ENCODE peak calls at places on chromosome 11, in four cellular contexts. F is SK-N-SH, M is GM12878, T is H1. V is an unnamed sample.

GRCh38 chr11:71206186-71206585 is 46.2 kb downstream of the SHANK2 start:
- DNase-seq in F (no peak), M (no peak), T (no peak), V (no peak)

GRCh38 chr11:47538741-47539575 is 14.0 kb downstream of the CELF1 start:
- DNase-seq in F (no peak), M (no peak), T (no peak), V (no peak)

GRCh38 chr11:119701591-119702260 is 27.3 kb downstream of the NECTIN1 start:
- DNase-seq in F (peak; percentile 88), M (no peak), T (no peak), V (no peak)

GRCh38 chr11:3904228-3904627 is 48.8 kb downstream of the STIM1 start:
- DNase-seq in F (no peak), M (no peak), T (no peak), V (no peak)

GRCh38 chr11:122784325-122785155 is 53.8 kb upstream of the CRTAM start:
- DNase-seq in F (no peak), M (no peak), T (no peak), V (no peak)

GRCh38 chr11:60251485-60252207 is 8.7 kb upstream of the MS4A4E start:
- DNase-seq in F (peak; percentile 2), M (peak; percentile 59), T (no peak), V (peak; percentile 35)

GRCh38 chr11:10931761-10932700 is 74.2 kb upstream of the ZBED5 start:
- DNase-seq in F (no peak), M (no peak), T (peak; percentile 71), V (no peak)

GRCh38 chr11:46249103-46249942 is 28.1 kb upstream of the CREB3L1 start:
- DNase-seq in F (no peak), M (no peak), T (no peak), V (peak; percentile 50)

GRCh38 chr11:16669799-16670415 is 68.5 kb upstream of the C11orf58 start:
- DNase-seq in F (no peak), M (no peak), T (no peak), V (no peak)

GRCh38 chr11:130151196-130151595 is 8.4 kb upstream of the ST14 start:
- DNase-seq in F (no peak), M (no peak), T (no peak), V (no peak)

GRCh38 chr11:13249177-13249576 is 28.4 kb upstream of the BMAL1 start:
- DNase-seq in F (no peak), M (no peak), T (no peak), V (no peak)

GRCh38 chr11:90747057-90747456 is 524.2 kb upstream of the CHORDC1 start:
- DNase-seq in F (no peak), M (no peak), T (no peak), V (no peak)

GRCh38 chr11:134120143-134120850 is 51.4 kb downstream of the JAM3 start:
- DNase-seq in F (no peak), M (no peak), T (no peak), V (no peak)

GRCh38 chr11:83364500-83365059 is 78.4 kb upstream of the CCDC90B start:
- DNase-seq in F (no peak), M (no peak), T (no peak), V (no peak)

GRCh38 chr11:61919113-61919840 is 1.9 kb upstream of the RAB3IL1 start:
- DNase-seq in F (no peak), M (no peak), T (peak; percentile 36), V (no peak)

GRCh38 chr11:8593935-8594909 is at the start of gene STK33:
- DNase-seq in F (peak; percentile 85), M (no peak), T (peak; percentile 88), V (no peak)

GRCh38 chr11:124108158-124108557 is 7.1 kb upstream of the VWA5A start:
- DNase-seq in F (no peak), M (no peak), T (no peak), V (peak; percentile 29)

GRCh38 chr11:67284811-67285540 is 4.1 kb upstream of the ANKRD13D start:
- DNase-seq in F (no peak), M (no peak), T (no peak), V (no peak)

GRCh38 chr11:34731596-34731995 is 110.7 kb downstream of the EHF start:
- DNase-seq in F (no peak), M (no peak), T (no peak), V (no peak)

GRCh38 chr11:113932788-113933187 is 28.2 kb downstream of the HTR3B start:
- DNase-seq in F (no peak), M (no peak), T (no peak), V (no peak)

GRCh38 chr11:68263444-68264035 is 8.2 kb downstream of the C11orf24 start:
- DNase-seq in F (no peak), M (no peak), T (no peak), V (no peak)

GRCh38 chr11:65927904-65928397 is 8.7 kb downstream of the DRAP1 start:
- DNase-seq in F (no peak), M (peak; percentile 84), T (no peak), V (peak; percentile 14)

GRCh38 chr11:111801135-111801534 is 34.9 kb upstream of the PPP2R1B start:
- DNase-seq in F (no peak), M (no peak), T (no peak), V (no peak)

GRCh38 chr11:69496202-69496557 is 14.7 kb downstream of the LINC01488 start:
- DNase-seq in F (no peak), M (no peak), T (no peak), V (no peak)

GRCh38 chr11:3849297-3849874 is 6.1 kb upstream of the STIM1 start:
- DNase-seq in F (peak; percentile 53), M (no peak), T (no peak), V (no peak)

GRCh38 chr11:73198677-73199076 is 19.4 kb upstream of the P2RY2 start:
- DNase-seq in F (no peak), M (no peak), T (no peak), V (peak; percentile 34)

GRCh38 chr11:64564419-64564818 is 26.6 kb upstream of the SLC22A12 start:
- DNase-seq in F (no peak), M (no peak), T (no peak), V (no peak)

GRCh38 chr11:75288846-75289760 is 48.5 kb downstream of the TPBGL start:
- DNase-seq in F (no peak), M (no peak), T (no peak), V (no peak)

GRCh38 chr11:8531312-8531711 is 62.7 kb downstream of the STK33 start:
- DNase-seq in F (peak; percentile 76), M (no peak), T (no peak), V (no peak)

GRCh38 chr11:26993965-26994446 is at the start of gene FIBIN:
- DNase-seq in F (no peak), M (no peak), T (peak; percentile 61), V (no peak)
- TF ChIP-seq NRF1 in F (no peak), M (no peak), T (no peak), V (no peak)

GRCh38 chr11:102114032-102114431 is 3.8 kb downstream of the YAP1 start:
- DNase-seq in F (no peak), M (no peak), T (peak; percentile 37), V (no peak)
- TF ChIP-seq NRF1 in F (no peak), M (no peak), T (no peak), V (no peak)

GRCh38 chr11:82315093-82315492 is 418.6 kb downstream of the FAM181B start:
- DNase-seq in F (peak; percentile 16), M (no peak), T (peak; percentile 63), V (no peak)
- TF ChIP-seq NRF1 in F (no peak), M (no peak), T (no peak), V (no peak)

DNA sequence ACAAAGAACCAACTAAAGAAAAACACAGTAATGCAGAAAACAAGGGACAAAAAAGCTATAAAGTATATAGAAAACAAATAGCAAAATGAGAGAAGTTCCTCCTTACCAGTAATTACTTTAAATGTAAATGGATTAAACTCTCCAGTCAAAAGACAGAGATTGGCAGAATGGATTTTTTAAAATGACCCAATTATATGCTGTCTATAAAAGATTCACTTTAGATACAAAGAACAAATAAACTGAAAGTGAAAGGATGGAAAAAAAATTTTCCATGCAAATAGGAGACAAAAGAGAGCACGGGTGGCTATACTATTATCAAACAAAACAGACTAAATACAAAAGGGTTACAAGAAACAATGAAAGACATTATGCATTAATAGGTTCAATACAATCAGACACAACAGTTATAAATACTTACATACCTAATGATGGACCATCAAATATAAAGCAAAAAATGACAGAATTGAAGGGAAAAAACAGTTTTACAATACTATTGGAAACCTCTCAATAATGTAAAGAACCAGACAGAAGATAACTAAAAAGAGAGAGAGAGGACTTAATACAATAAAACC is 64.6 kb downstream of the NARS2 start:
- DNase-seq in F (no peak), M (no peak), T (no peak), V (no peak)
- TF ChIP-seq NRF1 in F (no peak), M (no peak), T (no peak), V (no peak)

GRCh38 chr11:2302844-2303626 is 1.2 kb downstream of the TSPAN32 start:
- DNase-seq in F (peak; percentile 74), M (no peak), T (no peak), V (no peak)

GRCh38 chr11:2300936-2301630 is 635 bp downstream of the C11orf21 start:
- DNase-seq in F (no peak), M (no peak), T (no peak), V (no peak)

GRCh38 chr11:2301631-2302272 is at the start of the genes C11orf21 and TSPAN32:
- DNase-seq in F (no peak), M (no peak), T (no peak), V (peak; percentile 83)

GRCh38 chr11:2303627-2304155 is 1.9 kb downstream of the TSPAN32 start:
- DNase-seq in F (peak; percentile 74), M (no peak), T (no peak), V (peak; percentile 97)

GRCh38 chr11:2302280-2302843 is 549 bp downstream of the TSPAN32 start:
- DNase-seq in F (peak; percentile 63), M (no peak), T (no peak), V (no peak)
- TF ChIP-seq NRF1 in F (no peak), M (no peak), T (no peak), V (no peak)

GRCh38 chr11:118658372-118659313 is 20.8 kb downstream of the TREH start:
- DNase-seq in F (no peak), M (no peak), T (no peak), V (no peak)
- TF ChIP-seq NRF1 in F (no peak), M (no peak), T (no peak), V (no peak)

V was measured in K562.